ENCODE peak calls at places on chromosomes 13 and 19, in nine cellular contexts. U is thyroid gland, H is astrocyte, J is upper lobe of right lung, R is HCT116, Q is AG04450, K is heart right ventricle, I is H1, V is SK-N-SH. Z is an unnamed sample. For H3K27me3, the result is how much of the 10 kb centered on the place peaks cover.

GRCh38 chr19:16736709-16737108 is 17.1 kb downstream of the NWD1 start:
- DNase-seq in U (no peak), H (no peak), J (no peak), R (peak), Q (no peak), K (no peak), I (no peak), V (no peak), Z (no peak)

GRCh38 chr19:4600893-4601292 is 38.4 kb upstream of the TNFAIP8L1 start:
- DNase-seq in U (no peak), H (no peak), J (no peak), R (no peak), Q (no peak), K (no peak), I (no peak), V (no peak), Z (no peak)

GRCh38 chr13:22061371-22061805 is 390.5 kb downstream of the FGF9 start:
- DNase-seq in U (no peak), H (no peak), J (no peak), R (no peak), Q (no peak), K (no peak), I (no peak), V (no peak), Z (no peak)

GRCh38 chr19:47414469-47414868 is 4.9 kb downstream of the MEIS3 start:
- DNase-seq in U (no peak), H (no peak), J (no peak), R (no peak), Q (no peak), K (no peak), I (no peak), V (peak), Z (no peak)

GRCh38 chr19:18109731-18110671 is 12.4 kb downstream of the MAST3 start:
- DNase-seq in U (peak), H (no peak), J (peak), R (no peak), Q (no peak), K (no peak), I (no peak), V (peak), Z (no peak)

GRCh38 chr13:76440568-76440967 is 445.6 kb downstream of the KCTD12 start:
- DNase-seq in U (no peak), H (no peak), J (no peak), R (no peak), Q (no peak), K (no peak), I (no peak), V (no peak), Z (no peak)

GRCh38 chr19:17323973-17324327 is 10.7 kb downstream of the ANO8 start:
- DNase-seq in U (no peak), H (no peak), J (no peak), R (no peak), Q (no peak), K (no peak), I (no peak), V (no peak), Z (no peak)

GRCh38 chr19:18541258-18541991 is 1.9 kb downstream of the FKBP8 start:
- DNase-seq in U (no peak), H (no peak), J (no peak), R (no peak), Q (no peak), K (no peak), I (no peak), V (no peak), Z (no peak)

DNA sequence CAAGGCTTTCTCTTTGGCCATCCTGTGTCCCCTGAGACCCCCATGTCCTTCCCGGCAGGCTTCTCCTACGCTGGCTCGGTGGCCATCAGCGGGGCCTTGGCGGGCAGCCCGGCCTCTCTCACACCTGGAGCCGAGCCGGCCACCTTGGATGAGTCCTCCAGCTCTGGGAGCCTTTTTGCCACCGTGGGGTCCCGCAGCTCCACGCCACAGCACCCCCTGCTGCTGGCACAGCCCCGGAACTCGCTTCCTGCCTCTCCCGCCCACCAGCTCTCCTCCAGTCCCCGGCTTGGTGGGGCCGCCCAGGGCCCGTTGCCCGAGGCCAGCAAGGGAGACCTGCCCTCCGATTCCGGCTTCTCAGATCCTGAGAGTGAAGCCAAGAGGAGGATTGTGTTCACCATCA is 14.2 kb downstream of the PLEKHJ1 start:
- DNase-seq in U (no peak), H (no peak), J (no peak), R (no peak), Q (no peak), K (no peak), I (no peak), V (peak), Z (no peak)
- TF ChIP-seq CTCF in U (no peak), H (no peak), J (peak), R (no peak), Q (peak), K (peak), I (no peak), V (peak), Z (peak)

GRCh38 chr19:10364644-10365043 is 15.7 kb downstream of the TYK2 start:
- DNase-seq in U (no peak), H (no peak), J (no peak), R (no peak), Q (no peak), K (no peak), I (no peak), V (no peak), Z (no peak)

GRCh38 chr19:10362259-10362658 is 18.1 kb downstream of the TYK2 start:
- DNase-seq in U (no peak), H (no peak), J (no peak), R (no peak), Q (no peak), K (no peak), I (no peak), V (no peak), Z (no peak)

GRCh38 chr19:10361569-10362011 is 18.8 kb downstream of the TYK2 start:
- DNase-seq in U (no peak), H (no peak), J (no peak), R (no peak), Q (no peak), K (no peak), I (no peak), V (no peak), Z (no peak)

GRCh38 chr19:10365518-10365917 is 14.9 kb downstream of the TYK2 start:
- DNase-seq in U (no peak), H (no peak), J (no peak), R (no peak), Q (no peak), K (no peak), I (no peak), V (no peak), Z (no peak)

GRCh38 chr19:10363789-10364281 is 16.5 kb downstream of the TYK2 start:
- DNase-seq in U (no peak), H (peak), J (no peak), R (no peak), Q (no peak), K (no peak), I (no peak), V (no peak), Z (peak)
- H3K4me3 ChIP-seq in U (no peak), H (no peak), J (no peak), R (no peak), Q (no peak), K (no peak), I (no peak), V (no peak), Z (no peak)

GRCh38 chr13:87678353-87678752 is 7.2 kb downstream of the SLITRK5 start:
- DNase-seq in U (peak), H (no peak), J (no peak), R (no peak), Q (no peak), K (no peak), I (no peak), V (peak), Z (no peak)

GRCh38 chr13:87677334-87678234 is 6.4 kb downstream of the SLITRK5 start:
- DNase-seq in U (peak), H (no peak), J (peak), R (no peak), Q (no peak), K (no peak), I (no peak), V (peak), Z (no peak)

GRCh38 chr13:87677043-87677333 is 5.8 kb downstream of the SLITRK5 start:
- DNase-seq in U (no peak), H (no peak), J (no peak), R (no peak), Q (no peak), K (no peak), I (no peak), V (no peak), Z (no peak)

GRCh38 chr13:87676254-87677042 is 5.3 kb downstream of the SLITRK5 start:
- DNase-seq in U (peak), H (no peak), J (no peak), R (no peak), Q (no peak), K (no peak), I (no peak), V (peak), Z (no peak)

DNA sequence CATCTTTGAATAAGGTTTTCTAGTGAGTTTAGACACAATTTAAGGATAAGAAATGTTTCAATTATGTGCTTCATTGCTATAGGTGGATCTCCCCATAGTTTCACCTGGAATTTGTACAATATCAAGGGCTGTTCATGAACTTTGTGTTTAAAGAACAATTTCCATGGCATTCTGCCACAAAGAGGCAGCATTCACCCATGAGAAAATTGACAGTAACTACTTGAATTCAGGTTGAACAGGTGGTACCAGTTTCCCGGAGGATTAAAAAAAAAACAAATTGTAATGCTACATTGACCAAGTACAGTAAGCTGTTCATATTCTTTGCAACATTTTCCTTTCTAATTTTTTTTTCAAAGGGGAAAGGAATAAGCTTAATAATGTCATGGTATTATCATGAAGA is 9.1 kb downstream of the SLITRK5 start:
- DNase-seq in U (peak), H (no peak), J (no peak), R (no peak), Q (no peak), K (no peak), I (no peak), V (peak), Z (no peak)
- H3K27me3 ChIP-seq in U (under half), H (under half), J (under half), R (under half), Q (under half), K (under half), I (under half), V (under half), Z (under half)

DNA sequence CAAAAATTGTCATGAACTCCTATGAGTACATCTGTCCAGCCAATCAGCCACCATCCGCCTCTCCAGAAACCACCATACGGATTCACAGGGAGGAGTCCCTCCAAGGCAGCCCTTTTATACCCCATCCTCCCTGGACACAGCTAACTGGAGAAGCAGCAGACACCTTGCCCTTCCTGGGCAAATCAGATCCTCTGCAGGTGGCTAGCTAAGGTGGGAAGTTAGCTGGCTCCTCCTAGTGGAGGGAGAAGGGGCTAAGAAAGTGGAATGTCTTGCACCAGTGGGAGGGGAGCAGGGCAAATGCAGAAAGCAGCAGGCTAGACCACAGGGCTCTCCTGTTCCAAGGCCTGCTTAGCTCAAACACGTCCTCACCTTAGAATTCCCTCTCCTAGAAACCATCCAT is 46.2 kb upstream of the UQCRFS1 start:
- DNase-seq in U (no peak), H (no peak), J (no peak), R (no peak), Q (no peak), K (no peak), I (no peak), V (no peak), Z (no peak)
- TF ChIP-seq CTCF in U (no peak), H (no peak), J (no peak), R (no peak), Q (no peak), K (no peak), I (peak), V (peak), Z (peak)

GRCh38 chr19:42130254-42130573 is 2.0 kb downstream of the POU2F2 start:
- DNase-seq in U (no peak), H (no peak), J (no peak), R (no peak), Q (no peak), K (no peak), I (no peak), V (no peak), Z (no peak)

GRCh38 chr19:42134671-42135070 is 2.4 kb upstream of the POU2F2 start:
- DNase-seq in U (no peak), H (no peak), J (no peak), R (no peak), Q (no peak), K (no peak), I (no peak), V (no peak), Z (no peak)

GRCh38 chr19:42131149-42132029 is 857 bp downstream of the POU2F2 start:
- DNase-seq in U (no peak), H (no peak), J (no peak), R (no peak), Q (no peak), K (no peak), I (no peak), V (no peak), Z (no peak)

GRCh38 chr19:42132030-42132628 is at the start of gene POU2F2:
- DNase-seq in U (peak), H (no peak), J (peak), R (no peak), Q (no peak), K (peak), I (no peak), V (no peak), Z (no peak)

GRCh38 chr19:42132851-42133528 is 744 bp upstream of the POU2F2 start:
- DNase-seq in U (peak), H (no peak), J (peak), R (peak), Q (no peak), K (peak), I (peak), V (peak), Z (no peak)
- H3K4me3 ChIP-seq in U (no peak), H (peak), J (peak), R (no peak), Q (peak), K (peak), I (peak), V (peak), Z (peak)

DNA sequence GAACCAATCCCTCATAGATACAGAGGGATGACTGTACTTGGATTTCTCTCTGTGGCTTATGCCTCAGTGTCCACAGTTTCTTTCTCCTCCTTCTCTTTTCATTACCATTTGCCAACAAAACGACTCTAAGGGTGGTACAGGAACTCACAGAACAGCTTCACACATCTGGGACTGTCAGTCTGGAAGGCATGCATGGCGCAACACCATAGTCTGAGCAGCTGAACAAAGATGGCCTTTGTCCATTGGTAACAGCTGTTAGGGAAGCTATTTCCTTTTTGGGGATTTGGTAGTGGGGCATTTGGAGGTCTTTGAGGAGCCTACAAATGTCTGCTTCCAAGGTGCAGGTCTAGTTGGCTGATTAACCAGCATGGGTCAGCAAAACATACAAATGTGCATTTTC is 81.4 kb upstream of the PCDH8 start:
- DNase-seq in U (no peak), H (no peak), J (no peak), R (no peak), Q (no peak), K (no peak), I (no peak), V (no peak), Z (no peak)
- H3K27me3 ChIP-seq in U (under half), H (under half), J (under half), R (under half), Q (under half), K (under half), I (under half), V (under half), Z (under half)

DNA sequence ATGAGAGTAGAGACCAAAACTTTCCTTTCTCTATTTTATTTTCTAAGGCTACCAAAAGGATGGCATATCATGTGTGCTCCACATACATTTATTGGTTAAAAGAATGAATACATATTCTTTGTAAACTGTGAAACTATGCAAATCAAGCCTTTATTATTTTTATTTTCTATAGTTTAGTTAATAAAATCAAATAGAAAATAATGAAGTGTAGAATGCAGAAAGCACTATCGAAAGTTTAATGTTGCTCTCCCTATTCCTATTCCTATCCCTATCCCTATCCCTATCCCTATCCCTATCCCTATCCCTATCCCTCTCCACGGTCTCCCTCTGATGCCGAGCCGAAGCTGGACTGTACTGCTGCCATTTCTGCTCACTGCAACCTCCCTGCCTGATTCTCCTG is 60.3 kb downstream of the ZNF100 start:
- DNase-seq in U (no peak), H (no peak), J (no peak), R (no peak), Q (no peak), K (no peak), I (no peak), V (no peak), Z (no peak)
- TF ChIP-seq CTCF in U (no peak), H (no peak), J (no peak), R (no peak), Q (no peak), K (no peak), I (no peak), V (no peak), Z (no peak)

Z was measured in kidney epithelial cell.